ENCODE peak calls at places on chromosomes 16 and 17, in seven cellular contexts. One of them, this sample, is unnamed. For H3K4me1, the result is how much of the 10 kb centered on the place peaks cover.

GRCh38 chr17:43309505-43310329 is 75.9 kb upstream of the RNU2-1 start:
- DNase-seq in heart left ventricle: no peak
- DNase-seq in heart right ventricle: no peak
- DNase-seq in A549: peak
- DNase-seq in tibial nerve: peak
- DNase-seq in GM23338: no peak
- DNase-seq in prostate gland: peak
- DNase-seq in this sample: no peak

GRCh38 chr16:13036600-13036999 is 135.2 kb downstream of the SHISA9 start:
- DNase-seq in heart left ventricle: peak
- DNase-seq in heart right ventricle: peak
- DNase-seq in A549: peak
- DNase-seq in tibial nerve: peak
- DNase-seq in GM23338: peak
- DNase-seq in prostate gland: peak
- DNase-seq in this sample: peak

GRCh38 chr17:46866325-46866724 is 14.9 kb downstream of the WNT9B start:
- DNase-seq in heart left ventricle: no peak
- DNase-seq in heart right ventricle: no peak
- DNase-seq in A549: no peak
- DNase-seq in tibial nerve: no peak
- DNase-seq in GM23338: no peak
- DNase-seq in prostate gland: no peak
- DNase-seq in this sample: no peak

GRCh38 chr16:47617732-47618131 is 156.6 kb downstream of the PHKB start:
- DNase-seq in heart left ventricle: no peak
- DNase-seq in heart right ventricle: no peak
- DNase-seq in A549: no peak
- DNase-seq in tibial nerve: no peak
- DNase-seq in GM23338: peak
- DNase-seq in prostate gland: no peak
- DNase-seq in this sample: no peak

GRCh38 chr17:73526851-73527250 is 117.4 kb downstream of the SDK2 start:
- DNase-seq in heart left ventricle: no peak
- DNase-seq in heart right ventricle: no peak
- DNase-seq in A549: no peak
- DNase-seq in tibial nerve: no peak
- DNase-seq in GM23338: no peak
- DNase-seq in prostate gland: no peak
- DNase-seq in this sample: no peak

GRCh38 chr16:56769674-56770073 is 39.7 kb downstream of the NUP93 start:
- DNase-seq in heart left ventricle: no peak
- DNase-seq in heart right ventricle: no peak
- DNase-seq in A549: no peak
- DNase-seq in tibial nerve: no peak
- DNase-seq in GM23338: no peak
- DNase-seq in prostate gland: no peak
- DNase-seq in this sample: no peak

GRCh38 chr16:17329412-17329811 is 141.3 kb downstream of the XYLT1 start:
- DNase-seq in heart left ventricle: no peak
- DNase-seq in heart right ventricle: no peak
- DNase-seq in A549: no peak
- DNase-seq in tibial nerve: no peak
- DNase-seq in GM23338: no peak
- DNase-seq in prostate gland: no peak
- DNase-seq in this sample: no peak

GRCh38 chr17:72462396-72462795 is 341.6 kb downstream of the SOX9 start:
- DNase-seq in heart left ventricle: no peak
- DNase-seq in heart right ventricle: no peak
- DNase-seq in A549: no peak
- DNase-seq in tibial nerve: no peak
- DNase-seq in GM23338: no peak
- DNase-seq in prostate gland: no peak
- DNase-seq in this sample: no peak

GRCh38 chr17:33292184-33292980 is 713 bp downstream of the ASIC2 start:
- DNase-seq in heart left ventricle: no peak
- DNase-seq in heart right ventricle: peak
- DNase-seq in A549: peak
- DNase-seq in tibial nerve: no peak
- DNase-seq in GM23338: peak
- DNase-seq in prostate gland: no peak
- DNase-seq in this sample: peak

GRCh38 chr16:75550211-75550662 is 5.8 kb downstream of the TMEM231 start:
- DNase-seq in heart left ventricle: peak
- DNase-seq in heart right ventricle: no peak
- DNase-seq in A549: peak
- DNase-seq in tibial nerve: peak
- DNase-seq in GM23338: peak
- DNase-seq in prostate gland: peak
- DNase-seq in this sample: no peak

GRCh38 chr17:21174719-21175118 is 39.2 kb downstream of the TMEM11 start:
- DNase-seq in heart left ventricle: no peak
- DNase-seq in heart right ventricle: no peak
- DNase-seq in A549: no peak
- DNase-seq in tibial nerve: no peak
- DNase-seq in GM23338: no peak
- DNase-seq in prostate gland: no peak
- DNase-seq in this sample: no peak

GRCh38 chr17:50078430-50078829 is 16.7 kb upstream of the PDK2 start:
- DNase-seq in heart left ventricle: no peak
- DNase-seq in heart right ventricle: no peak
- DNase-seq in A549: no peak
- DNase-seq in tibial nerve: no peak
- DNase-seq in GM23338: no peak
- DNase-seq in prostate gland: no peak
- DNase-seq in this sample: no peak
- H3K27ac ChIP-seq in heart left ventricle: no peak
- H3K27ac ChIP-seq in heart right ventricle: no peak
- H3K27ac ChIP-seq in A549: peak
- H3K27ac ChIP-seq in tibial nerve: no peak
- H3K27ac ChIP-seq in GM23338: no peak
- H3K27ac ChIP-seq in prostate gland: no peak
- H3K27ac ChIP-seq in this sample: no peak

GRCh38 chr16:2429037-2429770 is at the start of gene CCNF:
- DNase-seq in heart left ventricle: peak
- DNase-seq in heart right ventricle: peak
- DNase-seq in A549: peak
- DNase-seq in tibial nerve: peak
- DNase-seq in GM23338: peak
- DNase-seq in prostate gland: peak
- DNase-seq in this sample: peak

GRCh38 chr16:2426941-2427361 is 2.3 kb upstream of the CCNF start:
- DNase-seq in heart left ventricle: no peak
- DNase-seq in heart right ventricle: no peak
- DNase-seq in A549: no peak
- DNase-seq in tibial nerve: no peak
- DNase-seq in GM23338: no peak
- DNase-seq in prostate gland: no peak
- DNase-seq in this sample: no peak

GRCh38 chr16:2427526-2427925 is 1.7 kb upstream of the CCNF start:
- DNase-seq in heart left ventricle: no peak
- DNase-seq in heart right ventricle: no peak
- DNase-seq in A549: no peak
- DNase-seq in tibial nerve: no peak
- DNase-seq in GM23338: no peak
- DNase-seq in prostate gland: no peak
- DNase-seq in this sample: no peak

GRCh38 chr16:2428787-2429036 is 535 bp upstream of the CCNF start:
- DNase-seq in heart left ventricle: no peak
- DNase-seq in heart right ventricle: no peak
- DNase-seq in A549: no peak
- DNase-seq in tibial nerve: no peak
- DNase-seq in GM23338: no peak
- DNase-seq in prostate gland: no peak
- DNase-seq in this sample: no peak

GRCh38 chr16:2428051-2428786 is 1.0 kb upstream of the CCNF start:
- DNase-seq in heart left ventricle: peak
- DNase-seq in heart right ventricle: peak
- DNase-seq in A549: peak
- DNase-seq in tibial nerve: peak
- DNase-seq in GM23338: peak
- DNase-seq in prostate gland: peak
- DNase-seq in this sample: no peak
- TF ChIP-seq CTCF in heart left ventricle: peak
- TF ChIP-seq CTCF in heart right ventricle: peak
- TF ChIP-seq CTCF in A549: no peak
- TF ChIP-seq CTCF in tibial nerve: no peak
- TF ChIP-seq CTCF in GM23338: peak
- TF ChIP-seq CTCF in prostate gland: peak
- TF ChIP-seq CTCF in this sample: peak

GRCh38 chr17:57889252-57889651 is 39.4 kb upstream of the MRPS23 start:
- DNase-seq in heart left ventricle: no peak
- DNase-seq in heart right ventricle: no peak
- DNase-seq in A549: no peak
- DNase-seq in tibial nerve: no peak
- DNase-seq in GM23338: no peak
- DNase-seq in prostate gland: no peak
- DNase-seq in this sample: no peak

GRCh38 chr17:57892146-57892819 is 42.4 kb upstream of the MRPS23 start:
- DNase-seq in heart left ventricle: peak
- DNase-seq in heart right ventricle: peak
- DNase-seq in A549: peak
- DNase-seq in tibial nerve: peak
- DNase-seq in GM23338: peak
- DNase-seq in prostate gland: peak
- DNase-seq in this sample: no peak

GRCh38 chr17:57890857-57891232 is 41.0 kb upstream of the MRPS23 start:
- DNase-seq in heart left ventricle: peak
- DNase-seq in heart right ventricle: no peak
- DNase-seq in A549: no peak
- DNase-seq in tibial nerve: no peak
- DNase-seq in GM23338: no peak
- DNase-seq in prostate gland: no peak
- DNase-seq in this sample: no peak

GRCh38 chr17:57888311-57889216 is 38.7 kb upstream of the MRPS23 start:
- DNase-seq in heart left ventricle: no peak
- DNase-seq in heart right ventricle: no peak
- DNase-seq in A549: no peak
- DNase-seq in tibial nerve: no peak
- DNase-seq in GM23338: no peak
- DNase-seq in prostate gland: peak
- DNase-seq in this sample: no peak

GRCh38 chr17:57889892-57890856 is 40.3 kb upstream of the MRPS23 start:
- DNase-seq in heart left ventricle: peak
- DNase-seq in heart right ventricle: peak
- DNase-seq in A549: peak
- DNase-seq in tibial nerve: no peak
- DNase-seq in GM23338: no peak
- DNase-seq in prostate gland: peak
- DNase-seq in this sample: no peak
- H3K4me1 ChIP-seq in heart left ventricle: half or more
- H3K4me1 ChIP-seq in heart right ventricle: half or more
- H3K4me1 ChIP-seq in A549: half or more
- H3K4me1 ChIP-seq in tibial nerve: under half
- H3K4me1 ChIP-seq in GM23338: under half
- H3K4me1 ChIP-seq in prostate gland: under half
- H3K4me1 ChIP-seq in this sample: under half

GRCh38 chr17:77571562-77571981 is 386.9 kb upstream of the TNRC6C start:
- DNase-seq in heart left ventricle: no peak
- DNase-seq in heart right ventricle: no peak
- DNase-seq in A549: no peak
- DNase-seq in tibial nerve: no peak
- DNase-seq in GM23338: no peak
- DNase-seq in prostate gland: no peak
- DNase-seq in this sample: no peak
- H3K27ac ChIP-seq in heart left ventricle: no peak
- H3K27ac ChIP-seq in heart right ventricle: peak
- H3K27ac ChIP-seq in A549: no peak
- H3K27ac ChIP-seq in tibial nerve: no peak
- H3K27ac ChIP-seq in GM23338: no peak
- H3K27ac ChIP-seq in prostate gland: no peak
- H3K27ac ChIP-seq in this sample: no peak

GRCh38 chr17:29241015-29241963 is 5.4 kb upstream of the CRYBA1 start:
- DNase-seq in heart left ventricle: peak
- DNase-seq in heart right ventricle: no peak
- DNase-seq in A549: peak
- DNase-seq in tibial nerve: no peak
- DNase-seq in GM23338: peak
- DNase-seq in prostate gland: no peak
- DNase-seq in this sample: peak
- TF ChIP-seq CTCF in heart left ventricle: no peak
- TF ChIP-seq CTCF in heart right ventricle: no peak
- TF ChIP-seq CTCF in A549: no peak
- TF ChIP-seq CTCF in tibial nerve: no peak
- TF ChIP-seq CTCF in GM23338: peak
- TF ChIP-seq CTCF in prostate gland: no peak
- TF ChIP-seq CTCF in this sample: peak

GRCh38 chr16:81684901-81685300 is 94.2 kb upstream of the PLCG2 start:
- DNase-seq in heart left ventricle: no peak
- DNase-seq in heart right ventricle: no peak
- DNase-seq in A549: no peak
- DNase-seq in tibial nerve: no peak
- DNase-seq in GM23338: no peak
- DNase-seq in prostate gland: no peak
- DNase-seq in this sample: no peak

GRCh38 chr16:81686391-81687182 is 92.5 kb upstream of the PLCG2 start:
- DNase-seq in heart left ventricle: no peak
- DNase-seq in heart right ventricle: no peak
- DNase-seq in A549: no peak
- DNase-seq in tibial nerve: no peak
- DNase-seq in GM23338: no peak
- DNase-seq in prostate gland: no peak
- DNase-seq in this sample: no peak

GRCh38 chr16:81687183-81687456 is 92.0 kb upstream of the PLCG2 start:
- DNase-seq in heart left ventricle: no peak
- DNase-seq in heart right ventricle: no peak
- DNase-seq in A549: no peak
- DNase-seq in tibial nerve: no peak
- DNase-seq in GM23338: no peak
- DNase-seq in prostate gland: no peak
- DNase-seq in this sample: no peak

GRCh38 chr16:81681311-81681710 is 97.8 kb upstream of the PLCG2 start:
- DNase-seq in heart left ventricle: no peak
- DNase-seq in heart right ventricle: no peak
- DNase-seq in A549: no peak
- DNase-seq in tibial nerve: no peak
- DNase-seq in GM23338: no peak
- DNase-seq in prostate gland: no peak
- DNase-seq in this sample: no peak

DNA sequence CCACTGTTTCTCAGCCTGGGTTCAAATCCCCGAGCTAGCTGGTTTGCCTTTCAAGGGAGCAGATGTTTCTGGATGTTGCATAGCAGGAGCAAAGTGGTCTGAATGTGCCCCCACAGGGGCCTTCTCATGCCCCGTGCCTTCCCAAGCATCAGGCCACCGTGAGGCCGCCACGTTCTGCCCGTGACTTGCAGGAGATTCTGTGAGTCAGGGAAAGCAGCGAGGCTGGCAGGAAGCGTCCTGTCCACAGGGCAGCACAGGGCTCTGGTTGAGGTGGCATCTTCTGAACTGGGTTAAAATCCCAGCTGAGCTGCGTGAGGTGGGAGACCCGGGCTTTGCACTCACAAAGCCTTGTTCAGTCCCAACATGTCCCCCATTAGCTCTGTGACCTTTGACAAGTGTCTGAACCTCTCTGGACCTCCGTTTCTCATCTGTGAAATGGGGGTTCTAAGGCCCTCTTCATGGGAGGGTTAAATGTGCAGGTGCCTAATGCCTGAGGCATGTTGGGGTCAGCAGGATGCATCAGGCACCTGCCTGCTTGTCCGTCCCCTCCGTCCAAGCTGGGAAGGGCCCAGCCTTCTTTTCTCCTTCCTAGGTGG is 94.8 kb upstream of the PLCG2 start:
- DNase-seq in heart left ventricle: no peak
- DNase-seq in heart right ventricle: no peak
- DNase-seq in A549: no peak
- DNase-seq in tibial nerve: no peak
- DNase-seq in GM23338: no peak
- DNase-seq in prostate gland: no peak
- DNase-seq in this sample: no peak
- H3K4me1 ChIP-seq in heart left ventricle: under half
- H3K4me1 ChIP-seq in heart right ventricle: under half
- H3K4me1 ChIP-seq in A549: under half
- H3K4me1 ChIP-seq in tibial nerve: under half
- H3K4me1 ChIP-seq in GM23338: under half
- H3K4me1 ChIP-seq in prostate gland: under half
- H3K4me1 ChIP-seq in this sample: under half

This sample was measured in foreskin keratinocyte.